ENCODE peak calls at places on chromosome 5, in five cellular contexts. One of them, this sample, is unnamed. For H3K27me3, the result is how much of the 10 kb centered on the place peaks cover.

GRCh38 chr5:73338201-73339126 is 110.1 kb downstream of the FOXD1 start:
- DNase-seq in IMR-90: peak
- DNase-seq in AG04450: peak
- DNase-seq in neural progenitor cell: no peak
- DNase-seq in H1: no peak
- DNase-seq in this sample: no peak

GRCh38 chr5:93164690-93165089 is 416.3 kb downstream of the NR2F1-AS1 start:
- DNase-seq in IMR-90: peak
- DNase-seq in AG04450: peak
- DNase-seq in neural progenitor cell: peak
- DNase-seq in H1: no peak
- DNase-seq in this sample: no peak

GRCh38 chr5:159178978-159179377 is 30.4 kb downstream of the RNF145 start:
- DNase-seq in IMR-90: peak
- DNase-seq in AG04450: peak
- DNase-seq in neural progenitor cell: no peak
- DNase-seq in H1: no peak
- DNase-seq in this sample: no peak

GRCh38 chr5:9516591-9516990 is 29.3 kb downstream of the SEMA5A start:
- DNase-seq in IMR-90: no peak
- DNase-seq in AG04450: no peak
- DNase-seq in neural progenitor cell: peak
- DNase-seq in H1: no peak
- DNase-seq in this sample: no peak

GRCh38 chr5:125560476-125561225 is 814.2 kb upstream of the ZNF608 start:
- DNase-seq in IMR-90: peak
- DNase-seq in AG04450: no peak
- DNase-seq in neural progenitor cell: no peak
- DNase-seq in H1: no peak
- DNase-seq in this sample: no peak

GRCh38 chr5:146466521-146467349 is 19.6 kb downstream of the TCERG1 start:
- DNase-seq in IMR-90: peak
- DNase-seq in AG04450: no peak
- DNase-seq in neural progenitor cell: peak
- DNase-seq in H1: no peak
- DNase-seq in this sample: no peak

GRCh38 chr5:131812371-131813160 is 15.7 kb upstream of the FNIP1 start:
- DNase-seq in IMR-90: no peak
- DNase-seq in AG04450: no peak
- DNase-seq in neural progenitor cell: no peak
- DNase-seq in H1: no peak
- DNase-seq in this sample: no peak

GRCh38 chr5:139394123-139394653 is 716 bp downstream of the PROB1 start:
- DNase-seq in IMR-90: no peak
- DNase-seq in AG04450: no peak
- DNase-seq in neural progenitor cell: peak
- DNase-seq in H1: no peak
- DNase-seq in this sample: peak

GRCh38 chr5:422323-423232 is 20.4 kb upstream of the EXOC3 start:
- DNase-seq in IMR-90: no peak
- DNase-seq in AG04450: no peak
- DNase-seq in neural progenitor cell: no peak
- DNase-seq in H1: no peak
- DNase-seq in this sample: no peak

GRCh38 chr5:149561848-149562247 is 10.6 kb upstream of the CSNK1A1 start:
- DNase-seq in IMR-90: peak
- DNase-seq in AG04450: peak
- DNase-seq in neural progenitor cell: no peak
- DNase-seq in H1: no peak
- DNase-seq in this sample: no peak

DNA sequence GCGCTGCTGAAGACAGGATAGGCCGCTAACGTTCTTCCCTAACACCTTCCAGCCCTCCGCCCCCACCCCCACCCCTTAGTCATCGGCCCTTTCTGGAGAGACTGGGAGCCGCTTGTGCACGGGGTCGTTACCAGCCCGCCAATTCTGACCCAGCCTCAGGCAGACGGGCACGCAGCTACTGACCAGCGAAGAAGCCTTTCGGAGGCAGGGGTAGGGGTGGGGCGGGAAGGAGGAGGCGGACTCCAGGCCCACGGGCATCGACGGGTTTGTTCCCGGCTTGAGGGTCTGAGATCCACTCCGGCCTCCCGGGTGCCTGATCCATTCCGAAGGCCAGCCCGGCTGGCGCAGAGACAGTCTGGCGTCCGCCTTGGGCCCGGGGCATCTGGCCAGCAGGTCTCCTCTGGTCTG is 729 bp upstream of the HAND1 start:
- DNase-seq in IMR-90: no peak
- DNase-seq in AG04450: no peak
- DNase-seq in neural progenitor cell: peak
- DNase-seq in H1: no peak
- DNase-seq in this sample: no peak
- H3K4me3 ChIP-seq in IMR-90: no peak
- H3K4me3 ChIP-seq in AG04450: no peak
- H3K4me3 ChIP-seq in neural progenitor cell: peak
- H3K4me3 ChIP-seq in H1: peak
- H3K4me3 ChIP-seq in this sample: peak

GRCh38 chr5:43020294-43020711 is 19.8 kb downstream of the ANXA2R start:
- DNase-seq in IMR-90: peak
- DNase-seq in AG04450: no peak
- DNase-seq in neural progenitor cell: peak
- DNase-seq in H1: no peak
- DNase-seq in this sample: no peak
- H3K27me3 ChIP-seq in IMR-90: under half
- H3K27me3 ChIP-seq in AG04450: under half
- H3K27me3 ChIP-seq in neural progenitor cell: half or more
- H3K27me3 ChIP-seq in H1: half or more
- H3K27me3 ChIP-seq in this sample: half or more

GRCh38 chr5:58963821-58964220 is 380.9 kb downstream of the RAB3C start:
- DNase-seq in IMR-90: no peak
- DNase-seq in AG04450: no peak
- DNase-seq in neural progenitor cell: no peak
- DNase-seq in H1: no peak
- DNase-seq in this sample: no peak
- H3K4me3 ChIP-seq in IMR-90: no peak
- H3K4me3 ChIP-seq in AG04450: no peak
- H3K4me3 ChIP-seq in neural progenitor cell: no peak
- H3K4me3 ChIP-seq in H1: no peak
- H3K4me3 ChIP-seq in this sample: no peak

DNA sequence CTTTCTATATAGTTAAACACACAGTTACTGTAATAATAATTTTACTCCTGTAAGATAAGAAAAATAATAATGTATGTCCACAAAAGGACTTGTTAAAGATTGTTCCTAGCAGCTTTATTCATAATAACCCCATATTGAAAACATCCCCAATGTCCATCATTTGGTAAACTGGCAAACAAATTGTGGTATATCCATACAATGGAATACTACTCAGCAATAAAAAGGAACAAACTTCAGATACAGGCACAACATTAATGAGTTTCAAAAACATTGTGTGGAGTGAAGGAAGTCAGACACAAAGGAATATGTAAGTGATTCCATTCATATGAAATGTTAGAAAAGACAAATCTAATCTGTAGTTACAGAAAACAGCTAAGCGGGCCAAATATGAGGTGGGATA is 1.9 kb upstream of the MEGF10 start:
- DNase-seq in IMR-90: no peak
- DNase-seq in AG04450: no peak
- DNase-seq in neural progenitor cell: no peak
- DNase-seq in H1: no peak
- DNase-seq in this sample: no peak
- H3K27me3 ChIP-seq in IMR-90: under half
- H3K27me3 ChIP-seq in AG04450: under half
- H3K27me3 ChIP-seq in neural progenitor cell: under half
- H3K27me3 ChIP-seq in H1: under half
- H3K27me3 ChIP-seq in this sample: under half

GRCh38 chr5:80487829-80488708 is at the start of gene FAM151B:
- DNase-seq in IMR-90: peak
- DNase-seq in AG04450: peak
- DNase-seq in neural progenitor cell: peak
- DNase-seq in H1: peak
- DNase-seq in this sample: peak
- H3K4me3 ChIP-seq in IMR-90: peak
- H3K4me3 ChIP-seq in AG04450: peak
- H3K4me3 ChIP-seq in neural progenitor cell: peak
- H3K4me3 ChIP-seq in H1: peak
- H3K4me3 ChIP-seq in this sample: peak

GRCh38 chr5:88674262-88675158 is 208.5 kb downstream of the MEF2C start:
- DNase-seq in IMR-90: no peak
- DNase-seq in AG04450: no peak
- DNase-seq in neural progenitor cell: peak
- DNase-seq in H1: no peak
- DNase-seq in this sample: no peak

GRCh38 chr5:88677502-88677901 is 205.5 kb downstream of the MEF2C start:
- DNase-seq in IMR-90: no peak
- DNase-seq in AG04450: no peak
- DNase-seq in neural progenitor cell: no peak
- DNase-seq in H1: no peak
- DNase-seq in this sample: no peak

GRCh38 chr5:88675758-88676636 is 207.0 kb downstream of the MEF2C start:
- DNase-seq in IMR-90: peak
- DNase-seq in AG04450: no peak
- DNase-seq in neural progenitor cell: peak
- DNase-seq in H1: no peak
- DNase-seq in this sample: peak

GRCh38 chr5:88676637-88677481 is 206.1 kb downstream of the MEF2C start:
- DNase-seq in IMR-90: no peak
- DNase-seq in AG04450: no peak
- DNase-seq in neural progenitor cell: no peak
- DNase-seq in H1: no peak
- DNase-seq in this sample: no peak

DNA sequence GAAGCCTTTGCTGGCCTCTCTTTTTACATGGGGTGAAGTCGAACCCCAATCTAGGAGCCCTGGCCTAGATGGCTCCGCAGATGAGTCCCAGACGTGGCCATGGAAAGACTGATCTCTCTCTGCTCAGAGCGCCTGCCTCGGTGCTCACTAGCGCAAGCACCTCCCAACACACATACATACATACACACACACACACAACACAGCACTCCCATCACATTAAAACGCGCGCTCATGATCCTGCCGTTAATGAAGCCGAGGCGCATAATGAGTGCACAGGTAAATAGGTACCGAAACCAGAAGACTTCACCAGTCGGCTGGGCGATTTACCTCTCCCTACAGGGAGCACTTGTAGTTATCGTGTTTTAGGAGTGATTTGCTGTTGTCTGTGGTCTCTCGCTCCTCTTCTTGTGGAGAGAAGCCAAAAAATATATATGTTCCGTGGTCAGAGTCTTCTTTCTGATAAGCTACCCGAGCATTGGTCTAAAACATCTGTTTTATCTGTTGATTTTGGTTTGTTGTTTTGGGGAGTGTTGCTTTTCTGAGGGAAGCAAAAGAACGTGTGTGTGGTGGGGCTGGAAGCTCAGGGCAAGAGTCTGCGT is 207.7 kb downstream of the MEF2C start:
- DNase-seq in IMR-90: no peak
- DNase-seq in AG04450: no peak
- DNase-seq in neural progenitor cell: no peak
- DNase-seq in H1: no peak
- DNase-seq in this sample: no peak
- H3K27me3 ChIP-seq in IMR-90: half or more
- H3K27me3 ChIP-seq in AG04450: half or more
- H3K27me3 ChIP-seq in neural progenitor cell: half or more
- H3K27me3 ChIP-seq in H1: half or more
- H3K27me3 ChIP-seq in this sample: half or more

DNA sequence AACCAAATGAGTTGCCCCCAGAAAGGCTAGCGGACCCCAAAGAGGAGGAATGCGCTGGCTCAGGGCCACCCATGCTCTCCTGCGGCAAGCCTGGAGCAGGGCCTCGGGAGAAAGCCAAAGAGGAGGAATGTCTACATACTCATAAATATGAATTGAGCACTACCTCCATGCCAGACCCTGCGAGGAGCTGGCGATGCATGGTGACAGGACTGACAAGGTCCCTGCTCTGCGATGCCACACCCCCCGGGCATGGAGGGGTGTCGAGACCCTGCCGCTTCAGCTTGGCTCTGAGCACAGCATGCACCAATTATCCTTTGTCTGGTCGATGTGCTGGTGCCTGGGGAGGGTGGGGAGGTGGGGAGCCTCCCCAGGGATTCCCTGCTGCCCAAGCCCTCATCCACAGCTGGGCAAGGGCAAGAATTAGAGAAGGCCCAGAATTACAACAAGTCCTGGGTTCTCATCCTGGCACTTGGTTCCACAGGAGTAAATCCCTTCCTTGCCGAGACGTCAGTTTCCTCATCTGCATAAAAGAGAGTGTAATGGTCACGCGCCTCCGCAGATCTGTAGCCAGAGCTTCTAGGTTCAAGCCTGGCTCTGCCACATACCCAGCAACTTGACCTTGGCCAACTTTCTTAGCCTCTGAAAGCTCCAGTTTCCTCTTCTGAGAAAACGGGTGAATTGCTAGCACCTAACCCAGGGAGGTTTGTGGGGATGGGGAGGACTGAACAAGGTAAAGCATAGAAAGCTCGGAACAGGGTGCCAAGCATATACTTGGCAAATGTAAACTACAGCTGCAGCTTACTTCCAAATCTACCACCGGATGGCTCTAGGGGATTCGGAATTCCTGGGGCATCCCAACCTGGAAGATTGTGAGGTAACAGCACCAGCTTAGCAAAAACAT is 74.3 kb downstream of the FAM114A2 start:
- DNase-seq in IMR-90: no peak
- DNase-seq in AG04450: no peak
- DNase-seq in neural progenitor cell: no peak
- DNase-seq in H1: no peak
- DNase-seq in this sample: no peak
- H3K4me3 ChIP-seq in IMR-90: no peak
- H3K4me3 ChIP-seq in AG04450: no peak
- H3K4me3 ChIP-seq in neural progenitor cell: no peak
- H3K4me3 ChIP-seq in H1: peak
- H3K4me3 ChIP-seq in this sample: no peak